ENCODE peak calls at places on chromosomes 4 and X, in ten cellular contexts. L is GM12864, A is astrocyte of the spinal cord, D is mucosa of descending colon, E is bronchial epithelial cell, M is ovary, Q is pancreas, S is foreskin fibroblast, U is kidney epithelial cell, B is fibroblast of lung. C is an unnamed sample.

GRCh38 chrX:47169273-47169672 is 24.3 kb downstream of the RBM10 start:
- DNase-seq in L (no peak), A (no peak), D (peak), E (no peak), M (no peak), Q (no peak), S (no peak), U (no peak), B (no peak), C (no peak)

GRCh38 chr4:159047478-159048165 is 55.3 kb upstream of the RAPGEF2 start:
- DNase-seq in L (no peak), A (no peak), D (no peak), E (peak), M (no peak), Q (no peak), S (peak), U (no peak), B (peak), C (no peak)

GRCh38 chr4:28357985-28358384 is 1497.3 kb downstream of the STIM2 start:
- DNase-seq in L (no peak), A (no peak), D (no peak), E (peak), M (no peak), Q (no peak), S (peak), U (no peak), B (no peak), C (no peak)

GRCh38 chrX:138775501-138775900 is 64.0 kb upstream of the FGF13 start:
- DNase-seq in L (no peak), A (peak), D (no peak), E (peak), M (no peak), Q (no peak), S (peak), U (no peak), B (peak), C (peak)

GRCh38 chr4:16066586-16067128 is 17.2 kb downstream of the PROM1 start:
- DNase-seq in L (no peak), A (no peak), D (no peak), E (no peak), M (no peak), Q (no peak), S (no peak), U (no peak), B (no peak), C (no peak)

GRCh38 chrX:13893826-13894225 is 76.9 kb upstream of the GPM6B start:
- DNase-seq in L (no peak), A (peak), D (no peak), E (no peak), M (no peak), Q (no peak), S (no peak), U (no peak), B (no peak), C (no peak)

GRCh38 chrX:26347171-26347570 is 131.2 kb downstream of the MAGEB5 start:
- DNase-seq in L (no peak), A (no peak), D (no peak), E (no peak), M (no peak), Q (peak), S (no peak), U (no peak), B (no peak), C (no peak)

GRCh38 chrX:2902841-2903240 is 26.3 kb downstream of the ARSD start:
- DNase-seq in L (no peak), A (no peak), D (no peak), E (no peak), M (no peak), Q (no peak), S (no peak), U (no peak), B (no peak), C (no peak)

GRCh38 chr4:168183717-168184571 is 91.6 kb downstream of the ANXA10 start:
- DNase-seq in L (peak), A (peak), D (no peak), E (peak), M (no peak), Q (no peak), S (peak), U (no peak), B (peak), C (peak)

GRCh38 chr4:174190832-174191500 is 92.5 kb downstream of the FBXO8 start:
- DNase-seq in L (no peak), A (no peak), D (no peak), E (no peak), M (no peak), Q (no peak), S (no peak), U (no peak), B (no peak), C (no peak)

GRCh38 chr4:155999743-156000142 is 46.1 kb upstream of the CTSO start:
- DNase-seq in L (no peak), A (peak), D (no peak), E (no peak), M (no peak), Q (no peak), S (no peak), U (no peak), B (peak), C (peak)

GRCh38 chr4:87716350-87717041 is 66.4 kb downstream of the DMP1 start:
- DNase-seq in L (no peak), A (peak), D (no peak), E (no peak), M (no peak), Q (no peak), S (no peak), U (no peak), B (peak), C (no peak)

GRCh38 chr4:183987987-183988392 is 82.9 kb downstream of the STOX2 start:
- DNase-seq in L (no peak), A (peak), D (no peak), E (peak), M (peak), Q (peak), S (peak), U (peak), B (peak), C (no peak)

GRCh38 chr4:119337010-119337409 is 15.1 kb upstream of the FABP2 start:
- DNase-seq in L (no peak), A (no peak), D (no peak), E (no peak), M (no peak), Q (no peak), S (peak), U (no peak), B (no peak), C (no peak)

GRCh38 chr4:71685975-71686374 is 97.9 kb downstream of the GC start:
- DNase-seq in L (no peak), A (no peak), D (no peak), E (no peak), M (no peak), Q (no peak), S (no peak), U (no peak), B (no peak), C (no peak)

GRCh38 chr4:906311-907102 is 25.6 kb downstream of the GAK start:
- DNase-seq in L (no peak), A (no peak), D (no peak), E (no peak), M (no peak), Q (no peak), S (no peak), U (no peak), B (no peak), C (no peak)

GRCh38 chrX:43949669-43950068 is 23.5 kb downstream of the NDP start:
- DNase-seq in L (no peak), A (no peak), D (peak), E (no peak), M (peak), Q (peak), S (peak), U (no peak), B (no peak), C (peak)

GRCh38 chr4:167234388-167234881 is at the start of gene SPOCK3:
- DNase-seq in L (no peak), A (peak), D (no peak), E (peak), M (peak), Q (peak), S (peak), U (no peak), B (peak), C (peak)

GRCh38 chr4:15501941-15502340 is 32.3 kb downstream of the CC2D2A start:
- DNase-seq in L (no peak), A (no peak), D (no peak), E (no peak), M (no peak), Q (no peak), S (no peak), U (no peak), B (no peak), C (peak)

GRCh38 chr4:814312-814850 is 11.5 kb downstream of the CPLX1 start:
- DNase-seq in L (no peak), A (no peak), D (peak), E (no peak), M (no peak), Q (no peak), S (no peak), U (no peak), B (no peak), C (no peak)

GRCh38 chr4:95095352-95095974 is 337.7 kb downstream of the BMPR1B start:
- DNase-seq in L (no peak), A (peak), D (no peak), E (peak), M (no peak), Q (no peak), S (peak), U (no peak), B (peak), C (no peak)
- TF ChIP-seq CTCF in L (peak), A (peak), D (no peak), E (peak), M (peak), Q (no peak), S (peak), U (peak), B (peak), C (no peak)

DNA sequence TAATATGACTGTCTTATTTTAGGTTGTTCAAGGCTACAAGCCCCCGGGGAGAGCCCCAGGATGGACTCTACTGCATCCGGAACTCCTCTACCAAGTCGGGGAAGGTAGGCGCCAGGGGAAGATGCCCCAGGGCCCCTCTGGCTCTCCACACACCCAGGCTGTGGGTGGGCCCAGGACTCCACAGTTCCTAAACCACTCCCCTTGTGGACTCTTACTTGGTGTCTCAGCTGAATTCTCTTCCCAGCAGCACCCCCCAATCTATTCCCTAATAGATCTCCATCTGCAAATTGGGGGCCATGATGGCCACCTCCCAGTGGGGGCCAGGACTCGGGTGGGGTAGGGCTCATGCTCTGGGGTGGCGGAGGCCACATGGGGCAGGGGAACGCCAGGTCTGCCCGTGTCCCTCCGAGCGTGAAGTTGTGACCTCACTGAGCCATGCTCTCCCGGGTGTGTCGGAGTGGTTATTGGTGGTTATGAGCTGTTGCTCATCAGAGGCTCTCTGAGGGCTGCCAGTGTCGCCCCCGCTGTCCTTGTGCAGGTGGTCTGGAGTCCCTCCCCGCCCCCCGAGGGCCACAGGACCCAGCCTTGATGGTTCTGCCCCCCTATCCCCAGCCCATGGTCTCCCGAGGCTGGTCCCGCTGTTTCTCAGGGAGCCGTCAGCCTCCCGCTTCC is 11.2 kb upstream of the ADD1 start:
- DNase-seq in L (no peak), A (no peak), D (peak), E (no peak), M (peak), Q (no peak), S (no peak), U (no peak), B (no peak), C (peak)
- H3K4me3 ChIP-seq in L (no peak), A (no peak), D (no peak), E (no peak), M (no peak), Q (no peak), S (no peak), U (no peak), B (no peak), C (no peak)

GRCh38 chrX:8849945-8850344 is 48.8 kb upstream of the FAM9A start:
- DNase-seq in L (no peak), A (no peak), D (no peak), E (no peak), M (no peak), Q (no peak), S (no peak), U (no peak), B (no peak), C (peak)
- TF ChIP-seq CTCF in L (peak), A (peak), D (no peak), E (peak), M (no peak), Q (no peak), S (no peak), U (peak), B (no peak), C (no peak)

DNA sequence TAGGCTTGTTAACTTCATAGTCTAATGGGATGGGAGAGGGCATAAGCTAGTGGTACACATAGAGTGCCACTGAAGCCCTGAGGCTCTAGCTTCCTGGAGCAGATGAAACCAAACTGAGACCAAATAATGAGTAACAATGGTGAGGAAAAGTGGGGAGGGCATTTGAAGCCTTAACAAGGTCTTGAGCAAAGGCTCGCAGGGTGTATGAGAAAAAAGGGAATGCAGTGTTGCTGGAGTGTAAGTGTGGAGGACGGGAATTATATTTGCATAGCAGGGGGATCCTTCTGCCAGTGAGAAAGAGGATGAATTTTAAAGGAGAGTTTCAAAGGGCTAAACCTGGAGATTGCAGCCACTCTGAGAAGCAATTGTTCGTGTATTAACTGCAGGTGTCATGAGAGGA is 263.1 kb downstream of the ANK2 start:
- DNase-seq in L (no peak), A (no peak), D (no peak), E (no peak), M (no peak), Q (no peak), S (no peak), U (no peak), B (no peak), C (no peak)
- H3K4me3 ChIP-seq in L (no peak), A (no peak), D (no peak), E (no peak), M (no peak), Q (no peak), S (no peak), U (no peak), B (no peak), C (no peak)

DNA sequence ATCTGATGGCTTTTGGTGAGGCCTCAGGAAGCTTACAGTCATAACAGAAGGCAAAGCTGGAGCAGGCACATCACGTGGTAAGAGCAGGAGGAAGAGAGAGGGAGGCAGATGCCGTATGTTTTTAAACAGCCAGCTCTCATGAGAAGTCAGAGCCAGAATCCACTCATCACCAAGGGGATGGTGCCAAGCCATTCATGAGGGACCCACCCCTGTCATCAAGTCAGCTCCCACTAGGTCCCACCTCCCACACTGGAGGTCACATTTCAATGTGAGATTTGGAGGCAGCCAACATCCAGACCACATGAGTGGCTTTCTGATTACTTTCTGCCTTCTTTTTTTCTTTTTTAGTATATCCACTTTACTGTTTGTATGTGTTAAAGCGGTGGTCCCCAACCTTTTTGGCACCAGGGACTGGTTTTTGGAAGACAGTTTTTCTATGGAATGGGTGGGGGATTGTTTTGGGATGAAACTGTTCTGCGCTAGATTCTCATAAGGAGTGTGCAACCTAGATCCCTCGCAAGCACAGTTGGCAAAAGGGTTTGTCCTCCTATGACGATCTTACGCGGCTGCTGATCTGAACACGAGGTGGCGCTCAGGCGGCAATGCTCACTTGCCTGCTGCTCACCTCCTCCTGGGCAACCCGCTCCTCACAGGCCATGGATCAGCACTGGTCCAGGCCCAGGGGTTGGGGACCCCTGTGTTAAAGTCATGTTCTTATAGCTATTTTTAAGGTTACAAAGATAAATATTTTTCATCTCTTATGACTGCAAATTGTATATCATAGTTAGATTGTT is 61.7 kb downstream of the SLIT2 start:
- DNase-seq in L (no peak), A (no peak), D (no peak), E (no peak), M (no peak), Q (no peak), S (no peak), U (no peak), B (no peak), C (peak)
- TF ChIP-seq CTCF in L (peak), A (peak), D (no peak), E (no peak), M (no peak), Q (no peak), S (no peak), U (peak), B (no peak), C (peak)

GRCh38 chrX:153688900-153689590 is 1.3 kb downstream of the SLC6A8 start:
- DNase-seq in L (no peak), A (peak), D (peak), E (no peak), M (peak), Q (peak), S (peak), U (no peak), B (peak), C (no peak)
- H3K4me3 ChIP-seq in L (no peak), A (peak), D (peak), E (peak), M (peak), Q (peak), S (peak), U (peak), B (no peak), C (no peak)

GRCh38 chrX:106036716-106037115 is 1.8 kb downstream of the SERPINA7 start:
- DNase-seq in L (no peak), A (no peak), D (no peak), E (no peak), M (no peak), Q (no peak), S (no peak), U (no peak), B (no peak), C (no peak)

GRCh38 chrX:106038625-106039024 is at the start of gene SERPINA7:
- DNase-seq in L (no peak), A (no peak), D (no peak), E (no peak), M (no peak), Q (no peak), S (no peak), U (no peak), B (no peak), C (no peak)

GRCh38 chrX:106037835-106038473 is 573 bp downstream of the SERPINA7 start:
- DNase-seq in L (no peak), A (no peak), D (no peak), E (no peak), M (no peak), Q (no peak), S (no peak), U (no peak), B (no peak), C (no peak)

GRCh38 chrX:106042296-106042695 is 3.8 kb upstream of the SERPINA7 start:
- DNase-seq in L (no peak), A (no peak), D (no peak), E (no peak), M (no peak), Q (no peak), S (no peak), U (no peak), B (no peak), C (no peak)

GRCh38 chrX:106039920-106040319 is 1.4 kb upstream of the SERPINA7 start:
- DNase-seq in L (no peak), A (peak), D (no peak), E (peak), M (no peak), Q (peak), S (peak), U (no peak), B (no peak), C (no peak)
- TF ChIP-seq CTCF in L (no peak), A (peak), D (no peak), E (peak), M (no peak), Q (no peak), S (no peak), U (peak), B (no peak), C (peak)

DNA sequence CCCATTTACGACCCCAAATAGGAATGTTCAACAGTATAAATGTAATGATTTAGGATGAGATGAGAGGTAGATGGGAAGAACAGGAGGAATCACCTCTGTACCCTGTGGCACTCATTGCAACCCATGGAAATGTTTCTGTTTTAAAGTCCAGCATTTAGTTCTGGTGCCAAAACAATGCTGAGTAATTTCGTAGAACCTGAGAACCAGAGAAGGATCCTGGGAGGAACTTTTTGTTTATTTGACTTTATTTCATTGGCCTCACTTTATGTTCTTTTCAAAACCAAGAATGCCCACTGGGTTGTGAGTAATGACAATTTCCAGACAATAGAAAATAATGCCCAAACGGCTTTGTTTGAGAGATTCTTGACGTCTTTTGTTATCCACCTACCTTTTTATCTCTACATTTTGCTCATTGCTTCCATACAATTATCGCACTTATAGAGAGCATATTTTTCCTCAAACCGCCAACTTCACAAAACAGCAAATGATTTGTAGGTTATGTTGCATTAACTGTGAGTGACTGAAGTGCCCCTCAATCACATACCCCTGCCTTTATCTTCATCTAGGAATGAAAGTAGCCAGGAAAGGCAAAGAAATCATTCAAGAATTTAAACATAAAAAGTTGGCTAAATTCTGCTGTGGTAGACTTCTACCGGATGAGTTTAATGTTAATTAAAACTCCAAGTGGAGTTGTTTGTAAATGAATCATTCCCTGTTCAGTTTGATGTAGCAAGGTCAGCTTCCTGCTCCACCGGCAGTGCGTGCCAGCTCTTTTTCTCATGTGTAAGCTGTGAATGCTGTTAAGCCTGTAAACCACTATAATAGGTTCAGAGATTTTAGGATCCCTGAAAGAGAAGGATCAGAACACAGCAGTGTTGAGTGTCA is 111.5 kb downstream of the SHROOM3 start:
- DNase-seq in L (no peak), A (peak), D (no peak), E (peak), M (no peak), Q (peak), S (peak), U (peak), B (peak), C (no peak)
- H3K4me3 ChIP-seq in L (no peak), A (no peak), D (no peak), E (no peak), M (no peak), Q (no peak), S (no peak), U (no peak), B (no peak), C (no peak)